ENCODE peak calls at places on chromosomes 11 and 22, in eight cellular contexts. S, I, N, F, W, U, A and E are unnamed samples.

GRCh38 chr11:78419327-78419726 is 1.7 kb upstream of the GAB2 start:
- DNase-seq in I (no peak), S (peak; percentile 97), U (peak; percentile 100), A (peak; percentile 85), F (no peak), W (no peak), N (no peak), E (no peak)

GRCh38 chr11:18394928-18395734 is 768 bp downstream of the LDHA start:
- DNase-seq in I (peak; percentile 24), N (peak; percentile 54), A (no peak), F (peak; percentile 38), W (peak; percentile 65), S (peak; percentile 31), U (no peak), E (no peak)

GRCh38 chr11:68934321-68934645 is 30.6 kb downstream of the IGHMBP2 start:
- DNase-seq in U (no peak), I (no peak), F (no peak), A (no peak), N (no peak), S (no peak), W (no peak), E (no peak)

GRCh38 chr22:30867746-30868662 is 100.6 kb downstream of the MORC2 start:
- DNase-seq in U (no peak), W (peak; percentile 21), A (no peak), I (no peak), F (no peak), S (no peak), N (no peak), E (peak; percentile 54)

GRCh38 chr11:128324531-128325141 is 262.7 kb downstream of the ETS1 start:
- DNase-seq in U (no peak), A (no peak), I (peak; percentile 92), S (no peak), W (peak; percentile 55), N (no peak), F (peak; percentile 43), E (no peak)

GRCh38 chr22:46798366-46799057 is 36.1 kb downstream of the TBC1D22A start:
- DNase-seq in S (peak; percentile 91), W (peak; percentile 73), I (peak; percentile 85), N (peak; percentile 82), F (peak; percentile 83), A (no peak), U (peak; percentile 62), E (peak; percentile 93)

GRCh38 chr11:46291441-46292143 is 14.1 kb downstream of the CREB3L1 start:
- DNase-seq in I (no peak), F (peak; percentile 31), N (no peak), W (peak; percentile 54), A (no peak), S (peak; percentile 86), U (peak; percentile 90), E (no peak)

GRCh38 chr11:45771194-45771941 is 33.6 kb upstream of the SLC35C1 start:
- DNase-seq in N (peak; percentile 82), I (peak; percentile 84), A (no peak), S (peak; percentile 65), W (peak; percentile 57), U (peak; percentile 42), F (peak; percentile 76), E (peak; percentile 79)

GRCh38 chr11:69339916-69340565 is 46.1 kb downstream of the MYEOV start:
- DNase-seq in I (peak; percentile 20), U (no peak), W (no peak), N (no peak), A (no peak), S (no peak), F (no peak), E (peak; percentile 6)

GRCh38 chr11:44622190-44622650 is 56.8 kb downstream of the CD82 start:
- DNase-seq in I (no peak), A (no peak), S (no peak), U (no peak), N (no peak), W (no peak), F (no peak), E (peak; percentile 40)

GRCh38 chr11:80987161-80987560 is 1546.3 kb upstream of the TENM4 start:
- DNase-seq in A (no peak), F (no peak), N (no peak), U (peak; percentile 8), S (no peak), W (no peak), I (no peak), E (no peak)

GRCh38 chr22:45785458-45785857 is 113.8 kb downstream of the ATXN10 start:
- DNase-seq in F (no peak), A (peak; percentile 65), W (no peak), S (peak; percentile 40), U (peak; percentile 47), N (no peak), I (no peak), E (no peak)

GRCh38 chr11:85589373-85589772 is 37.8 kb downstream of the DLG2 start:
- DNase-seq in N (peak; percentile 58), W (no peak), U (no peak), I (no peak), S (no peak), F (no peak), A (no peak), E (no peak)

GRCh38 chr11:85595285-85595884 is 31.8 kb downstream of the DLG2 start:
- DNase-seq in N (peak; percentile 53), U (peak; percentile 68), A (no peak), I (no peak), F (peak; percentile 45), W (no peak), S (peak; percentile 74), E (no peak)

GRCh38 chr11:85596886-85597285 is 30.3 kb downstream of the DLG2 start:
- DNase-seq in W (no peak), F (no peak), I (no peak), N (no peak), A (no peak), U (no peak), S (no peak), E (no peak)

DNA sequence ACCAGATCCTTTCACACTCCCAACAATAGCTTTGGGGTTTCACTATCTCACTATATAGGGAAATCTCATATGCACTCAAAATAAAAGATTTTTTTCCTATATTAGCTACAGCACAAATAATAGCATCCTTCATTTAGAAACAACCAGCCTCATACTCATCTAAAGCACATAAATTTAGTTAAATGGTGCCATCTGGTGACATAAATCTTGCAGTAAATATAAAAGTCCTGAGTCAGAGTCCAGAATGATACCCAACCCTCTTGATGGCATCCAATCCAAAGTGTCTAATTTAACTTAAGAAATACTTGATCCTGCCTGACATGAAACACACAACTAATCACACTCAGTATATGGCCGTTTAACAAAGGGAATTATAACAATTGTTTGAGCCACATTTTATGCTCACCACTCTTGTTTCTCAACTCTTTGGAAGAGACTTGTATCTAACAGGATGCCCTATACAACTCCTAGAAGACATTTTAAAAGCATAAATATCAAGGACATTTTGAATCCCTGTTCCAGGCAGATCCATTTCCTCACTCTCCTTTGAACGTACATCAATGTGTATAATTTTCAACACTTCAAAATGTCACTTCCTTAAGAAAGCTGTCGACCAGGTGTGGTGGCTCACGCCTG is 36.2 kb downstream of the DLG2 start:
- DNase-seq in S (peak; percentile 66), F (peak; percentile 43), W (no peak), N (peak; percentile 49), A (peak; percentile 4), U (peak; percentile 51), I (no peak), E (no peak)
- TF ChIP-seq CTCF in S (peak; percentile 31), F (no peak), W (no peak), N (peak; percentile 57), A (peak; percentile 8), U (no peak), I (no peak), E (no peak)

DNA sequence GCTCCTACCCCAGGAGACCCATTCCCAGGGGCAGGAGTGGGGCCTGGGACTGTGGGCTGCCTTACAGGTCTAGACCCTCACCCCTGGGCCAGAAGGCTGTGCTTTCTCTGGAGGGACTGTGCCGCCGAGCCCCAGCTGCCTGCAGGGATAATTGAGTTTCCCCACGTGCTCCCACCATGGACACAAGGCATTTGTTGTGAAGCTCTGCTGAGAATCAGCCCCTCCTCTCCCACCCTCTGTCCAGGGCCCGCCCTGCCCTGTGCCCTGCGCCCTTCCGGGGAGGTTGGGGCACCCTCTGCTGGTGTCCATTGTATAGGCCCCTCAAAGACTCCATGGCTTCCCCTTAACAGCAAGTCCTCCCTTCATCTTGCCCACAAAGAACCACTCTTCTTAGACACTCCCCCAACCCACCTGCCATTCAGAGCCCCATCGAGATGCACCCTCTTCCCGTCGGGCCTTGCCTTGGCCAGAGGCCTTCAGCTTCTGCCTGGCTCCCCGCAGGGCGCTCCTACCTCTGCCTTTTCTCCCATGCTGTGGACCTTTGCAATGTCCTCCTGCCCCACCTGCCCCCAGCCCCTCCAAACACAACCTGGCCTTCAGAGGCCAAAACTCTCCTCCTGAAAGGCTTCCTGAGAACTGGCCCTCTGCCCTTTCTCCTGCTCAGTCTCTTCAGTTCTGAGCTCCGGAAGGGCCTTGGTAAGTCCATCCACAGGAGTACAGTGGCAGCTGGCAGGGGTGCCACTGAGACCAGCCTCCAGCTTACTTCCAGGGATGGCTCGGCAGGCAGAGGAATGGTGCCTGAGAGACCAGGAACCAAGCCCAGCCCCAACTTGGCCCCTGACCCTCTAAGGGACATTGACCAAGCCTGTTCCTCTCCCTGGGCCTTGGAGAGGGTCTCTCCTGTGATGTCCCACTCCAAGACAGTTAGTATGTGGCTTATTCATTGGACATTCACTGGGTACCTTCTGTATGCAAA is 22.4 kb downstream of the DUSP8 start:
- DNase-seq in U (no peak), I (no peak), F (no peak), N (no peak), A (no peak), W (no peak), S (no peak), E (no peak)
- TF ChIP-seq CTCF in U (no peak), I (no peak), F (no peak), N (no peak), A (no peak), W (no peak), S (no peak), E (no peak)

DNA sequence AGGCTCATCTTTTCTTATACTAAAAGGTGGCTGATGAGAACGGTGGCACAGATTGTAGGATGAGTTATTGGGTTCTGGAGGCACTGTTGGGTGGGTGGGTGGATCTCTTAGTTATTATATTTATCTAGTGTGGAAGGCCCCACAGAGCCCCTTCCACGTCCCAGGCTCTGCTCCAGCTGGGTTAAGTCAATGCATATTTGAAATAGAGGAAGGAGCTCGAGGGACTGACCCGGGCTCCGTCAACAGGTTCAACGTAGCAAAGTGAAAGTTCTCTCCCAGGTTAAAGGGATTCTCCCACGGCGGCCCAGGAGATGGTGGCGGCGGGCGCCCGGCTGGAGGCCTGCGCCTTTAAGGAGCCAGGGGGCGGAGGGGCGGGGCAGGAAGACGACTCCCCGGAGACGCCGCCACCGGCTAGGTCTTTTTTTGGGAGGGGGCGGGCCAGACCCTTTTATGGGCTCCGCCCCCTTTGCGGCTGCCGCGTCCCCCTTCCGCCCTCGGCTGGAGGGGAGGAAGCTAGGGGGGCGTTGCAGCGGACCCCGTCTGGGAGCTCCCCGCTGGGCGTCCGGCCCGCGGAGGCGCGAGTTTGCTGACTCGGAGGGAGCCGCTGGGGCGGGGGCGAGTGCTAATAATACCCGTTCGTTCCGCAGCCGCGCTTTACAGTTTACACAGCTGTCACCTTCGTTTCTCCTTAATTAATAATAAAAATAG is 1.5 kb upstream of the INPPL1 start:
- DNase-seq in F (peak; percentile 98), W (peak; percentile 97), S (peak; percentile 96), I (peak; percentile 97), U (peak; percentile 76), N (peak; percentile 96), A (peak; percentile 64), E (peak; percentile 98)
- TF ChIP-seq CTCF in F (peak; percentile 33), W (peak; percentile 18), S (peak; percentile 50), I (no peak), U (no peak), N (peak; percentile 6), A (peak; percentile 39), E (peak; percentile 23)

DNA sequence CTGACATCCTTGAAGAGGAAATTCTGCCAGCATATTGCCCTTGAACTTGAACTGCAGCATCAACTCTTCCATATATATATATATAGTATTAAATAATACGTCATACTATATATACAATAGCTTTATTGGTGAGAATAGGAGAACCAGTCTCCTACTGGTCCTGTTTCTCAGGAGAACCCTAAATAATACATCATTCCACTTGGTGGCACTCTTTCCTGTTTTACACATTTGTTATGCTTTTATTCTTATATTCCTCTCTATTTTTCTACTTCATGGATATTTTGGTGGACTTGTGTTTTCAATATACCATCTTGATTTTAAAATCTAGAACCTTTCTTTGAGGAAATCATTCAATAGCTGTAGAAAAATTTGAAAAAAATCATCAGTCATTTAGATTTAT is 193.3 kb downstream of the TRPC6 start:
- DNase-seq in N (no peak), I (no peak), F (peak; percentile 3), A (no peak), W (no peak), S (peak; percentile 25), U (peak; percentile 35), E (no peak)
- TF ChIP-seq CTCF in N (peak; percentile 36), I (no peak), F (peak; percentile 22), A (peak; percentile 29), W (no peak), S (no peak), U (peak; percentile 38), E (peak; percentile 27)